ENCODE peak calls at places on chromosome 13, in seven cellular contexts. V is cardiac muscle cell, J is DND-41, T is IMR-90, K is stomach, L is transverse colon, R is K562. Y is an unnamed sample.
A peak's percentile ranks its signal among the peaks of the same experiment; 100 is the strongest.

GRCh38 chr13:45811891-45812583 is 39.5 kb downstream of the SIAH3 start:
- DNase-seq in V (no peak), J (no peak), T (no peak), K (no peak), L (no peak), R (no peak), Y (no peak)

GRCh38 chr13:112978561-112979405 is 9.8 kb downstream of the MCF2L start:
- DNase-seq in V (no peak), J (no peak), T (no peak), K (no peak), L (no peak), R (no peak), Y (no peak)

GRCh38 chr13:99870541-99870940 is 101.0 kb downstream of the ZIC5 start:
- DNase-seq in V (no peak), J (no peak), T (no peak), K (no peak), L (no peak), R (no peak), Y (no peak)

GRCh38 chr13:21137696-21138095 is 38.7 kb downstream of the SKA3 start:
- DNase-seq in V (peak; percentile 34), J (no peak), T (peak; percentile 49), K (no peak), L (no peak), R (no peak), Y (no peak)

GRCh38 chr13:27271572-27272096 is 1.0 kb downstream of the RASL11A start:
- DNase-seq in V (no peak), J (no peak), T (no peak), K (no peak), L (no peak), R (no peak), Y (no peak)

GRCh38 chr13:65914707-65915106 is 1315.4 kb downstream of the PCDH9 start:
- DNase-seq in V (peak; percentile 63), J (no peak), T (peak; percentile 72), K (no peak), L (no peak), R (no peak), Y (no peak)

GRCh38 chr13:94030415-94031119 is 448.9 kb downstream of the DCT start:
- DNase-seq in V (no peak), J (no peak), T (no peak), K (no peak), L (no peak), R (no peak), Y (no peak)

GRCh38 chr13:34805347-34805746 is 136.7 kb upstream of the NBEA start:
- DNase-seq in V (no peak), J (no peak), T (no peak), K (no peak), L (no peak), R (no peak), Y (no peak)

GRCh38 chr13:28650284-28650683 is 8.6 kb upstream of the POMP start:
- DNase-seq in V (no peak), J (no peak), T (peak; percentile 85), K (no peak), L (no peak), R (no peak), Y (no peak)

GRCh38 chr13:46569471-46569870 is 16.5 kb downstream of the LRCH1 start:
- DNase-seq in V (no peak), J (no peak), T (no peak), K (no peak), L (no peak), R (no peak), Y (no peak)

GRCh38 chr13:75181906-75182305 is 300.1 kb downstream of the TBC1D4 start:
- DNase-seq in V (peak; percentile 93), J (no peak), T (peak; percentile 76), K (no peak), L (no peak), R (no peak), Y (no peak)

GRCh38 chr13:51420681-51421476 is 32.0 kb downstream of the INTS6 start:
- DNase-seq in V (no peak), J (no peak), T (no peak), K (no peak), L (no peak), R (no peak), Y (no peak)

GRCh38 chr13:83085186-83085900 is 796.9 kb downstream of the SLITRK1 start:
- DNase-seq in V (peak; percentile 54), J (no peak), T (peak; percentile 69), K (no peak), L (no peak), R (no peak), Y (no peak)

GRCh38 chr13:89806594-89806993 is 1540.9 kb upstream of the MIR17HG start:
- DNase-seq in V (no peak), J (no peak), T (no peak), K (no peak), L (no peak), R (no peak), Y (no peak)

GRCh38 chr13:33483471-33483870 is 197.9 kb upstream of the STARD13 start:
- DNase-seq in V (no peak), J (no peak), T (peak; percentile 28), K (no peak), L (no peak), R (no peak), Y (no peak)

GRCh38 chr13:109233293-109233692 is 553.1 kb downstream of the IRS2 start:
- DNase-seq in V (no peak), J (no peak), T (peak; percentile 22), K (no peak), L (no peak), R (no peak), Y (no peak)

GRCh38 chr13:27605610-27606200 is 14.6 kb downstream of the LNX2 start:
- DNase-seq in V (peak; percentile 22), J (no peak), T (peak; percentile 33), K (no peak), L (no peak), R (no peak), Y (no peak)

GRCh38 chr13:88926890-88927502 is 1255.8 kb downstream of the SLITRK5 start:
- DNase-seq in V (no peak), J (no peak), T (no peak), K (no peak), L (no peak), R (no peak), Y (no peak)

GRCh38 chr13:90414691-90415596 is 932.5 kb upstream of the MIR17HG start:
- DNase-seq in V (peak; percentile 70), J (no peak), T (peak; percentile 81), K (no peak), L (no peak), R (no peak), Y (no peak)

GRCh38 chr13:42420304-42420703 is 148.4 kb downstream of the AKAP11 start:
- DNase-seq in V (no peak), J (no peak), T (no peak), K (no peak), L (no peak), R (no peak), Y (no peak)

GRCh38 chr13:93963266-93964131 is 516.0 kb downstream of the DCT start:
- DNase-seq in V (peak; percentile 63), J (no peak), T (peak; percentile 61), K (no peak), L (no peak), R (no peak), Y (no peak)

DNA sequence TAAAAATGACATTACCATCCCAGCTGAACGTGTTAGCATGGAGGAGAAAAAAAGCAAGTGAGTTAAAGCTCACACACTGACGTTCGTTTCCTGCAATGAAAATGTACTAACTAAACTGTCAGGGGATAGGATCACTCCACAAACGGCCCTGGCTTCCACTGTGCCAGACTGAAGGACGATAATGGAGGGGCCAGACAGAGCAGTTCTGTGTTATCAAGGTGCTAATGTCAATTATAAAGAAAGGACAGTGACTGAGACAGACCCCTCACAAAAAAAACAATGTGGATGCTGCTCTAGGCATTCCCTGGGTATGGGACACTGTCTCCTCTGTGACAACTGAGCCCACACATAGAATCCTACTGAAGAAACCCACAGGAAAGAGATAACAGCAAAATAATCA is 43.7 kb upstream of the SLC15A1 start:
- DNase-seq in V (no peak), J (no peak), T (no peak), K (no peak), L (no peak), R (no peak), Y (no peak)
- H3K4me1 ChIP-seq in V (no peaks in the 10 kb centered on the region), J (peaks cover 16% of the 10 kb centered on the region), T (no peaks in the 10 kb centered on the region), K (no peaks in the 10 kb centered on the region), L (peaks cover 3% of the 10 kb centered on the region), R (peaks cover 4% of the 10 kb centered on the region), Y (no peaks in the 10 kb centered on the region)

DNA sequence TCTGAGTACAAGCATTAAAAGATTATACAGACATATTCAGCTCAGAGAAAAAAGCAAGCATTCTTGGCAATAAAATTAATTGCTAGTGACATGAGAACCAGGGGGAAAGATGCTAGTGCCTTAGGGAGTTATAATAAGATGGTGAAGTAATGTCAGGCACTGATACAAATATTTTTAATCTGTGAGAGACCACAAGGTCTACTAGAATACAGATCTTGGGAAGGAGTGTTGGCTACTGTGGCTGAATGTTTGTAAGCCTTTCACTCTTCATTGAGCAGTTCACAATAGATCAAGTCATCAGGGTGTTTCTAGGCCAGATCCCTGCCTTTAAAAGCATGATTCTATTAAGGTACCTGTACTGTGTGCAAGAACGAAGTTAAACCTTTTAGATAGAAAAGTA is 16.4 kb downstream of the FREM2 start:
- DNase-seq in V (no peak), J (no peak), T (no peak), K (no peak), L (no peak), R (no peak), Y (no peak)
- TF ChIP-seq CTCF in V (no peak), J (no peak), T (no peak), K (no peak), L (no peak), R (no peak), Y (no peak)

GRCh38 chr13:41018583-41018909 is 570 bp downstream of the ELF1 start:
- DNase-seq in V (no peak), J (no peak), T (no peak), K (no peak), L (no peak), R (no peak), Y (no peak)
- H3K4me3 ChIP-seq in V (no peak overlapping the region), J (peak overlapping the region; percentile 65), T (no peak overlapping the region), K (peak overlapping the region; percentile 9), L (peak overlapping the region; percentile 9), R (peak overlapping the region; percentile 53), Y (peak overlapping the region; percentile 33)

GRCh38 chr13:97281028-97281427 is 58.9 kb downstream of the MBNL2 start:
- DNase-seq in V (no peak), J (no peak), T (no peak), K (no peak), L (no peak), R (no peak), Y (no peak)

GRCh38 chr13:97279079-97279411 is 56.9 kb downstream of the MBNL2 start:
- DNase-seq in V (no peak), J (no peak), T (no peak), K (no peak), L (no peak), R (no peak), Y (no peak)

GRCh38 chr13:97280478-97280877 is 58.3 kb downstream of the MBNL2 start:
- DNase-seq in V (no peak), J (peak; percentile 10), T (no peak), K (no peak), L (no peak), R (no peak), Y (no peak)

GRCh38 chr13:97278395-97279078 is 56.4 kb downstream of the MBNL2 start:
- DNase-seq in V (no peak), J (no peak), T (no peak), K (no peak), L (no peak), R (no peak), Y (peak; percentile 48)

DNA sequence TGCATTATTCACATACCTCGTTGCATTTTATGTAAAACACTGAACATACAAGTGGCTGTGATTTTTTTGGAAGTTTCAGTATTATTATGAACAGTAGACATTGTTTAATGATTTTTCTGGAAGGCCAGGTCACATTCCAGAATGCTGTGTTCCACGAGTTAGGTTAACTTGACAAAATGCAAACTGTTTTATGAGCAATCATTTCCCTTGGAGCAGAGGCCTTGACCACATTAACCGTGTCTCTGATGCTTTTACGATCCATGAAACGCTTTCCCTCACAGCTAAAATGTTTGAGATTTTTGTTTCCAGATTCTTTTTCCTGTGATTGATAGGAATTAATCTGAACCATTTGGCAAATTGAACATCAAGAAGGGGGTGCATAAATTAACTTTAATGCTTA is 57.8 kb downstream of the MBNL2 start:
- DNase-seq in V (peak; percentile 47), J (no peak), T (peak; percentile 74), K (no peak), L (no peak), R (no peak), Y (no peak)
- H3K4me1 ChIP-seq in V (no peaks in the 10 kb centered on the region), J (no peaks in the 10 kb centered on the region), T (peaks cover 32% of the 10 kb centered on the region), K (peaks cover 24% of the 10 kb centered on the region), L (peaks cover 75% of the 10 kb centered on the region), R (no peaks in the 10 kb centered on the region), Y (peaks cover 18% of the 10 kb centered on the region)